ENCODE peak calls at places on chromosomes 12 and 14, in eight cellular contexts. One of them, this sample, is unnamed.
A peak's percentile ranks its signal among the peaks of the same experiment; 100 is the strongest.

GRCh38 chr14:38197761-38198345 is 9.9 kb upstream of the SSTR1 start:
- DNase-seq in spleen: no peak
- DNase-seq in tibial nerve: no peak
- DNase-seq in CD8-positive, alpha-beta T cell: no peak
- DNase-seq in right cardiac atrium: no peak
- DNase-seq in breast epithelium: no peak
- DNase-seq in ascending aorta: no peak
- DNase-seq in K562: no peak
- DNase-seq in this sample: no peak

GRCh38 chr12:46303039-46303666 is 34.3 kb upstream of the SLC38A1 start:
- DNase-seq in CD8-positive, alpha-beta T cell: peak; percentile 44
- DNase-seq in right cardiac atrium: no peak
- DNase-seq in ascending aorta: no peak
- DNase-seq in breast epithelium: no peak
- DNase-seq in tibial nerve: no peak
- DNase-seq in spleen: no peak
- DNase-seq in K562: peak; percentile 73
- DNase-seq in this sample: peak; percentile 47

GRCh38 chr14:61456720-61457119 is 135.3 kb downstream of the PRKCH start:
- DNase-seq in ascending aorta: peak; percentile 89
- DNase-seq in CD8-positive, alpha-beta T cell: peak; percentile 78
- DNase-seq in tibial nerve: peak; percentile 75
- DNase-seq in K562: peak; percentile 73
- DNase-seq in breast epithelium: peak; percentile 85
- DNase-seq in right cardiac atrium: peak; percentile 85
- DNase-seq in spleen: peak; percentile 88
- DNase-seq in this sample: peak; percentile 89

GRCh38 chr14:103188691-103189480 is 65.6 kb downstream of the TNFAIP2 start:
- DNase-seq in CD8-positive, alpha-beta T cell: peak; percentile 43
- DNase-seq in spleen: no peak
- DNase-seq in tibial nerve: no peak
- DNase-seq in ascending aorta: peak; percentile 59
- DNase-seq in breast epithelium: no peak
- DNase-seq in K562: no peak
- DNase-seq in right cardiac atrium: peak; percentile 52
- DNase-seq in this sample: peak; percentile 47

GRCh38 chr12:22229652-22230279 is 104.7 kb downstream of the ST8SIA1 start:
- DNase-seq in right cardiac atrium: no peak
- DNase-seq in tibial nerve: no peak
- DNase-seq in CD8-positive, alpha-beta T cell: no peak
- DNase-seq in K562: no peak
- DNase-seq in breast epithelium: no peak
- DNase-seq in ascending aorta: no peak
- DNase-seq in spleen: no peak
- DNase-seq in this sample: no peak

GRCh38 chr14:61188196-61188595 is 92.9 kb downstream of the TMEM30B start:
- DNase-seq in spleen: no peak
- DNase-seq in CD8-positive, alpha-beta T cell: no peak
- DNase-seq in tibial nerve: no peak
- DNase-seq in right cardiac atrium: peak; percentile 65
- DNase-seq in K562: no peak
- DNase-seq in breast epithelium: peak; percentile 53
- DNase-seq in ascending aorta: peak; percentile 75
- DNase-seq in this sample: no peak

GRCh38 chr12:67517181-67517887 is 131.2 kb upstream of the DYRK2 start:
- DNase-seq in breast epithelium: peak; percentile 54
- DNase-seq in right cardiac atrium: peak; percentile 11
- DNase-seq in spleen: no peak
- DNase-seq in tibial nerve: peak; percentile 33
- DNase-seq in K562: no peak
- DNase-seq in CD8-positive, alpha-beta T cell: no peak
- DNase-seq in ascending aorta: peak; percentile 75
- DNase-seq in this sample: peak; percentile 27

GRCh38 chr14:101039755-101040138 is 136.2 kb upstream of the RTL1 start:
- DNase-seq in K562: no peak
- DNase-seq in spleen: peak; percentile 52
- DNase-seq in CD8-positive, alpha-beta T cell: no peak
- DNase-seq in breast epithelium: no peak
- DNase-seq in tibial nerve: no peak
- DNase-seq in ascending aorta: no peak
- DNase-seq in right cardiac atrium: no peak
- DNase-seq in this sample: no peak

GRCh38 chr12:15276088-15276698 is 46.1 kb upstream of the PTPRO start:
- DNase-seq in ascending aorta: no peak
- DNase-seq in CD8-positive, alpha-beta T cell: no peak
- DNase-seq in K562: peak; percentile 19
- DNase-seq in right cardiac atrium: no peak
- DNase-seq in breast epithelium: no peak
- DNase-seq in tibial nerve: no peak
- DNase-seq in spleen: no peak
- DNase-seq in this sample: peak; percentile 61

GRCh38 chr12:114655934-114656697 is 27.9 kb downstream of the TBX3 start:
- DNase-seq in right cardiac atrium: no peak
- DNase-seq in tibial nerve: no peak
- DNase-seq in spleen: no peak
- DNase-seq in breast epithelium: no peak
- DNase-seq in CD8-positive, alpha-beta T cell: no peak
- DNase-seq in K562: no peak
- DNase-seq in ascending aorta: no peak
- DNase-seq in this sample: no peak

GRCh38 chr14:41606249-41607118 is at the start of gene LRFN5:
- DNase-seq in right cardiac atrium: peak; percentile 51
- DNase-seq in spleen: peak; percentile 71
- DNase-seq in breast epithelium: no peak
- DNase-seq in K562: peak; percentile 5
- DNase-seq in ascending aorta: no peak
- DNase-seq in CD8-positive, alpha-beta T cell: no peak
- DNase-seq in tibial nerve: no peak
- DNase-seq in this sample: peak; percentile 69

GRCh38 chr14:41607119-41607785 is 576 bp downstream of the LRFN5 start:
- DNase-seq in CD8-positive, alpha-beta T cell: no peak
- DNase-seq in ascending aorta: no peak
- DNase-seq in spleen: no peak
- DNase-seq in K562: no peak
- DNase-seq in tibial nerve: no peak
- DNase-seq in right cardiac atrium: no peak
- DNase-seq in breast epithelium: no peak
- DNase-seq in this sample: no peak

GRCh38 chr14:41605550-41606248 is 977 bp upstream of the LRFN5 start:
- DNase-seq in tibial nerve: no peak
- DNase-seq in spleen: no peak
- DNase-seq in CD8-positive, alpha-beta T cell: no peak
- DNase-seq in right cardiac atrium: peak; percentile 26
- DNase-seq in breast epithelium: no peak
- DNase-seq in ascending aorta: no peak
- DNase-seq in K562: no peak
- DNase-seq in this sample: peak; percentile 69

GRCh38 chr14:41607966-41608663 is 1.4 kb downstream of the LRFN5 start:
- DNase-seq in right cardiac atrium: no peak
- DNase-seq in ascending aorta: no peak
- DNase-seq in K562: no peak
- DNase-seq in breast epithelium: no peak
- DNase-seq in tibial nerve: peak; percentile 11
- DNase-seq in CD8-positive, alpha-beta T cell: no peak
- DNase-seq in spleen: peak; percentile 58
- DNase-seq in this sample: no peak

GRCh38 chr14:41604793-41605534 is 1.7 kb upstream of the LRFN5 start:
- DNase-seq in ascending aorta: no peak
- DNase-seq in tibial nerve: no peak
- DNase-seq in CD8-positive, alpha-beta T cell: no peak
- DNase-seq in spleen: peak; percentile 75
- DNase-seq in breast epithelium: peak; percentile 51
- DNase-seq in right cardiac atrium: peak; percentile 50
- DNase-seq in K562: no peak
- DNase-seq in this sample: peak; percentile 93
- H3K27me3 ChIP-seq in ascending aorta: peaks cover 3% of the 10 kb centered on the region
- H3K27me3 ChIP-seq in tibial nerve: no peaks in the 10 kb centered on the region
- H3K27me3 ChIP-seq in CD8-positive, alpha-beta T cell: peaks cover 8% of the 10 kb centered on the region
- H3K27me3 ChIP-seq in spleen: peaks cover 54% of the 10 kb centered on the region
- H3K27me3 ChIP-seq in breast epithelium: no peaks in the 10 kb centered on the region
- H3K27me3 ChIP-seq in right cardiac atrium: no peaks in the 10 kb centered on the region
- H3K27me3 ChIP-seq in K562: no peaks in the 10 kb centered on the region
- H3K27me3 ChIP-seq in this sample: peaks cover 32% of the 10 kb centered on the region

GRCh38 chr12:77727442-77728001 is 103.2 kb upstream of the NAV3 start:
- DNase-seq in breast epithelium: no peak
- DNase-seq in CD8-positive, alpha-beta T cell: no peak
- DNase-seq in tibial nerve: no peak
- DNase-seq in K562: no peak
- DNase-seq in spleen: no peak
- DNase-seq in ascending aorta: no peak
- DNase-seq in right cardiac atrium: no peak
- DNase-seq in this sample: no peak
- H3K27me3 ChIP-seq in breast epithelium: no peaks in the 10 kb centered on the region
- H3K27me3 ChIP-seq in CD8-positive, alpha-beta T cell: no peaks in the 10 kb centered on the region
- H3K27me3 ChIP-seq in tibial nerve: no peaks in the 10 kb centered on the region
- H3K27me3 ChIP-seq in K562: no peaks in the 10 kb centered on the region
- H3K27me3 ChIP-seq in spleen: no peaks in the 10 kb centered on the region
- H3K27me3 ChIP-seq in ascending aorta: no peaks in the 10 kb centered on the region
- H3K27me3 ChIP-seq in right cardiac atrium: no peaks in the 10 kb centered on the region
- H3K27me3 ChIP-seq in this sample: no peaks in the 10 kb centered on the region

DNA sequence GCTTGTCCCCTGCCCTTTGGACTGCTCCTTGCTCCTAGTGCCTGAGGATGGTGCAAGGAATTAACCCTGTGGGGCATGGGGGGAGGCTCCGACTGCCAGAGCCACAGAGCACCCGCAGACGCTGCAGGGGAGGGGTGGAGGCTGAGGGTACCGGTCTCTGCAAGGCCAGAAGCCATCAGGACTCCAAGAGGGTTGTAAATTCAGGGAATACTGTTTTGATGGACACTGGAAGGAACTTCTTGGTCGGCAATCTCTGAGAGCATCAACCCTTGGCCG is 16.9 kb upstream of the FIGNL2 start:
- DNase-seq in ascending aorta: no peak
- DNase-seq in spleen: no peak
- DNase-seq in breast epithelium: no peak
- DNase-seq in tibial nerve: no peak
- DNase-seq in K562: no peak
- DNase-seq in CD8-positive, alpha-beta T cell: no peak
- DNase-seq in right cardiac atrium: no peak
- DNase-seq in this sample: no peak
- H3K27me3 ChIP-seq in ascending aorta: peaks cover 7% of the 10 kb centered on the region
- H3K27me3 ChIP-seq in spleen: peaks cover 46% of the 10 kb centered on the region
- H3K27me3 ChIP-seq in breast epithelium: no peaks in the 10 kb centered on the region
- H3K27me3 ChIP-seq in tibial nerve: no peaks in the 10 kb centered on the region
- H3K27me3 ChIP-seq in K562: peaks cover 51% of the 10 kb centered on the region
- H3K27me3 ChIP-seq in CD8-positive, alpha-beta T cell: peaks cover 31% of the 10 kb centered on the region
- H3K27me3 ChIP-seq in right cardiac atrium: no peaks in the 10 kb centered on the region
- H3K27me3 ChIP-seq in this sample: peaks cover 16% of the 10 kb centered on the region

DNA sequence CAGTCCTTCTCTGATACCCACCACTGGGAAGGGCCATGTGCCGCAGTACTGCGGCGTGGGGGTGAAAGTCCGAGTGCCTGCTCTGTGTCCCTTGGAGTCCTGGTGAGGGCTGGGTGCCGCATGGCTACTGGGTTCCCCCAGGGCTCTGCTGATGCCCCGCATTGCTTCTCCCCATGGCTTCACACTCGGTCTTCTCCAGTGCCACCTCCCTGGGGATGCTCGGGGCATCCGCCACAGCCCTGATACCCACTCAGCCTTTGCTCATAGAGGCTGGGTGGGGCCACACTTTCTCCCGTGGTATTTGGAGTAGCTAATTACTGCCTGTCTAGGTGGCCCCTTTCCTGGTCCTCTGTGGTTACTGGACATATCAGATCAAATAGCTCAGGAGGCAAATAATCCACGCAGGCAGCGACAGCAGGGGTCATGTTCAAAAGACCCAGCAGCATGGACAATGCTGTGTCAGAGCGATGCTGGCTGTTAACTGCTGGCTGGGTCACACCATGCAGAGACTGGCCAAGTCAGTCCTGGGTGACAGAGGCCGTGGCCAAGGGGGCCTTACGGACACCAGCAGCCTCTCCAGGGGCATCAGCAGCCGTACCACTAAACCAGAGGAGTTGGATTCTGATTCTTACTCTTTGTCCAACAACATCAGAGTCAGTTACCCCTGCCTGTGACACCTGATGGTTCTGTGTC is 106.5 kb downstream of the ADGRD1 start:
- DNase-seq in tibial nerve: peak; percentile 13
- DNase-seq in right cardiac atrium: no peak
- DNase-seq in breast epithelium: no peak
- DNase-seq in spleen: no peak
- DNase-seq in CD8-positive, alpha-beta T cell: no peak
- DNase-seq in ascending aorta: peak; percentile 53
- DNase-seq in K562: no peak
- DNase-seq in this sample: no peak
- H3K27me3 ChIP-seq in tibial nerve: no peaks in the 10 kb centered on the region
- H3K27me3 ChIP-seq in right cardiac atrium: no peaks in the 10 kb centered on the region
- H3K27me3 ChIP-seq in breast epithelium: no peaks in the 10 kb centered on the region
- H3K27me3 ChIP-seq in spleen: peaks cover 16% of the 10 kb centered on the region
- H3K27me3 ChIP-seq in CD8-positive, alpha-beta T cell: no peaks in the 10 kb centered on the region
- H3K27me3 ChIP-seq in ascending aorta: no peaks in the 10 kb centered on the region
- H3K27me3 ChIP-seq in K562: peaks cover 20% of the 10 kb centered on the region
- H3K27me3 ChIP-seq in this sample: no peaks in the 10 kb centered on the region